ENCODE peak calls at places on chromosomes 6 and 20, in seven cellular contexts. B is upper lobe of right lung; S is NCI-H1092 treated with DMSO at 0.1 percent for 48 hours; C is T follicular helper cell; H is SJSA1; X is iris pigment epithelial cell; I is activated naive CD4-positive, alpha-beta T cell treated with Interleukin-2 at 50 U/mL for 16 hours. N is an unnamed sample.

GRCh38 chr6:122894791-122895190 is 101.2 kb upstream of the CLVS2 start:
- DNase-seq in B (no peak), S (no peak), C (no peak), H (no peak), X (no peak), I (no peak), N (no peak)

GRCh38 chr6:14144678-14145113 is 27.1 kb downstream of the CD83 start:
- DNase-seq in B (peak), S (peak), C (peak), H (peak), X (peak), I (peak), N (peak)

GRCh38 chr6:30862156-30862875 is 22.0 kb upstream of the DDR1 start:
- DNase-seq in B (no peak), S (no peak), C (no peak), H (no peak), X (no peak), I (no peak), N (no peak)

GRCh38 chr6:109059591-109060021 is 35.0 kb downstream of the SESN1 start:
- DNase-seq in B (no peak), S (no peak), C (no peak), H (no peak), X (peak), I (no peak), N (no peak)

GRCh38 chr20:62368629-62369507 is 1.8 kb upstream of the LAMA5 start:
- DNase-seq in B (no peak), S (no peak), C (no peak), H (peak), X (no peak), I (no peak), N (peak)

GRCh38 chr20:57957397-57958049 is 247.7 kb upstream of the PMEPA1 start:
- DNase-seq in B (no peak), S (no peak), C (no peak), H (no peak), X (peak), I (no peak), N (no peak)

GRCh38 chr20:23344336-23344735 is 6.3 kb upstream of the NXT1 start:
- DNase-seq in B (no peak), S (no peak), C (no peak), H (no peak), X (no peak), I (no peak), N (no peak)

GRCh38 chr6:139863356-139863755 is 488.9 kb upstream of the CITED2 start:
- DNase-seq in B (no peak), S (no peak), C (no peak), H (no peak), X (peak), I (no peak), N (no peak)

GRCh38 chr6:36514554-36515456 is 32.5 kb downstream of the STK38 start:
- DNase-seq in B (no peak), S (no peak), C (no peak), H (no peak), X (no peak), I (no peak), N (no peak)

GRCh38 chr6:96391776-96392175 is 129.8 kb upstream of the UFL1 start:
- DNase-seq in B (no peak), S (peak), C (no peak), H (no peak), X (no peak), I (peak), N (no peak)

GRCh38 chr6:79543411-79543810 is 6.2 kb upstream of the LCA5 start:
- DNase-seq in B (no peak), S (no peak), C (no peak), H (no peak), X (no peak), I (no peak), N (no peak)

GRCh38 chr20:7859371-7859802 is 80.9 kb downstream of the HAO1 start:
- DNase-seq in B (no peak), S (peak), C (no peak), H (no peak), X (peak), I (no peak), N (no peak)

GRCh38 chr20:22525821-22526220 is 58.6 kb downstream of the FOXA2 start:
- DNase-seq in B (no peak), S (peak), C (no peak), H (no peak), X (no peak), I (no peak), N (no peak)

GRCh38 chr6:129893513-129894098 is 32.5 kb upstream of the TMEM244 start:
- DNase-seq in B (no peak), S (no peak), C (no peak), H (no peak), X (peak), I (no peak), N (no peak)

GRCh38 chr20:51616060-51616459 is 73.5 kb upstream of the NFATC2 start:
- DNase-seq in B (no peak), S (no peak), C (no peak), H (no peak), X (no peak), I (no peak), N (no peak)

GRCh38 chr20:48819813-48820648 is 7.8 kb downstream of the PREX1 start:
- DNase-seq in B (no peak), S (no peak), C (no peak), H (no peak), X (peak), I (no peak), N (no peak)

GRCh38 chr6:122712093-122712863 is 67.2 kb upstream of the FABP7 start:
- DNase-seq in B (no peak), S (no peak), C (no peak), H (no peak), X (peak), I (no peak), N (no peak)

GRCh38 chr6:118959903-118960302 is 24.9 kb upstream of the MCM9 start:
- DNase-seq in B (peak), S (no peak), C (no peak), H (no peak), X (no peak), I (no peak), N (no peak)

GRCh38 chr20:330233-331149 is 5.1 kb downstream of the SOX12 start:
- DNase-seq in B (no peak), S (peak), C (peak), H (peak), X (peak), I (peak), N (peak)

GRCh38 chr20:17043323-17043722 is 183.5 kb upstream of the PCSK2 start:
- DNase-seq in B (no peak), S (no peak), C (no peak), H (no peak), X (no peak), I (no peak), N (no peak)

GRCh38 chr6:52992980-52993379 is 2.1 kb downstream of the GSTA4 start:
- DNase-seq in B (no peak), S (no peak), C (no peak), H (no peak), X (peak), I (no peak), N (no peak)

GRCh38 chr6:64985726-64986125 is 721.3 kb downstream of the EYS start:
- DNase-seq in B (no peak), S (no peak), C (no peak), H (no peak), X (peak), I (no peak), N (no peak)

GRCh38 chr6:32867022-32867477 is 13.1 kb downstream of the PSMB9 start:
- DNase-seq in B (no peak), S (no peak), C (no peak), H (no peak), X (no peak), I (no peak), N (no peak)

GRCh38 chr6:38489951-38490350 is 149.8 kb downstream of the BTBD9 start:
- DNase-seq in B (no peak), S (no peak), C (no peak), H (no peak), X (peak), I (no peak), N (no peak)

GRCh38 chr6:137117605-137118004 is 55.8 kb downstream of the IL22RA2 start:
- DNase-seq in B (no peak), S (no peak), C (no peak), H (no peak), X (no peak), I (no peak), N (no peak)

GRCh38 chr20:63702751-63703470 is 4.9 kb downstream of the ARFRP1 start:
- DNase-seq in B (peak), S (no peak), C (no peak), H (no peak), X (no peak), I (no peak), N (peak)

GRCh38 chr6:88376759-88377387 is 210.7 kb upstream of the CNR1 start:
- DNase-seq in B (no peak), S (no peak), C (no peak), H (no peak), X (peak), I (no peak), N (no peak)

GRCh38 chr6:16305246-16305725 is 66.9 kb downstream of the GMPR start:
- DNase-seq in B (no peak), S (no peak), C (no peak), H (no peak), X (no peak), I (no peak), N (no peak)

GRCh38 chr6:157187182-157188093 is 135.9 kb downstream of the TMEM242 start:
- DNase-seq in B (no peak), S (peak), C (no peak), H (no peak), X (no peak), I (no peak), N (peak)

GRCh38 chr6:85460951-85461805 is 11.3 kb downstream of the NT5E start:
- DNase-seq in B (no peak), S (no peak), C (no peak), H (no peak), X (peak), I (no peak), N (no peak)

GRCh38 chr6:70666726-70667125 is 957 bp upstream of the SMAP1 start:
- DNase-seq in B (no peak), S (no peak), C (no peak), H (no peak), X (no peak), I (no peak), N (no peak)

N was measured in sigmoid colon.